ENCODE peak calls at places on chromosome 7, in seven cellular contexts. C is AG04449, Y is hepatocyte, N is A549, E is cardiac muscle cell, K is fibroblast of lung, P is mucosa of descending colon. Q is an unnamed sample.

GRCh38 chr7:15459018-15459621 is 102.7 kb downstream of the AGMO start:
- DNase-seq in C (no peak), K (no peak), N (no peak), P (no peak), E (no peak), Y (no peak), Q (peak)

GRCh38 chr7:120794100-120794729 is 63.7 kb downstream of the TSPAN12 start:
- DNase-seq in E (no peak), C (no peak), N (no peak), K (peak), Y (no peak), P (no peak), Q (peak)

GRCh38 chr7:28937103-28937502 is 21.0 kb downstream of the TRIL start:
- DNase-seq in N (no peak), E (no peak), K (no peak), Y (no peak), P (no peak), C (no peak), Q (no peak)

GRCh38 chr7:33854951-33855350 is 50.4 kb upstream of the BMPER start:
- DNase-seq in Y (no peak), K (peak), C (no peak), P (no peak), E (no peak), N (no peak), Q (peak)

GRCh38 chr7:31028417-31028988 is 23.6 kb upstream of the ADCYAP1R1 start:
- DNase-seq in E (no peak), P (no peak), Y (no peak), N (no peak), C (no peak), K (no peak), Q (no peak)

GRCh38 chr7:10889266-10889898 is 84.3 kb upstream of the PHF14 start:
- DNase-seq in C (peak), N (peak), Y (peak), P (no peak), K (peak), E (peak), Q (peak)

GRCh38 chr7:78306631-78307030 is 508.1 kb downstream of the PHTF2 start:
- DNase-seq in C (no peak), E (no peak), P (no peak), N (no peak), Y (no peak), K (no peak), Q (no peak)

GRCh38 chr7:94276797-94277196 is 117.9 kb upstream of the COL1A2 start:
- DNase-seq in P (no peak), C (no peak), K (peak), N (peak), E (peak), Y (no peak), Q (no peak)

GRCh38 chr7:52794621-52795020 is 240.8 kb upstream of the POM121L12 start:
- DNase-seq in N (no peak), Y (no peak), P (no peak), E (no peak), C (no peak), K (no peak), Q (no peak)

GRCh38 chr7:80481196-80481884 is 30.5 kb downstream of the GNAT3 start:
- DNase-seq in C (no peak), K (no peak), Y (no peak), P (no peak), E (no peak), N (no peak), Q (peak)

GRCh38 chr7:103951311-103951710 is 38.1 kb downstream of the RELN start:
- DNase-seq in E (no peak), K (no peak), Y (no peak), P (no peak), C (no peak), N (no peak), Q (no peak)

GRCh38 chr7:133535308-133535707 is 282.4 kb downstream of the EXOC4 start:
- DNase-seq in C (no peak), E (no peak), P (no peak), Y (peak), K (no peak), N (no peak), Q (no peak)

GRCh38 chr7:139515266-139515665 is 8.2 kb upstream of the CLEC2L start:
- DNase-seq in P (no peak), E (no peak), N (no peak), K (no peak), Y (no peak), C (no peak), Q (no peak)

GRCh38 chr7:159211540-159212182 is 67.0 kb upstream of the VIPR2 start:
- DNase-seq in Y (no peak), P (no peak), N (no peak), C (no peak), E (no peak), K (no peak), Q (no peak)
- H3K4me3 ChIP-seq in Y (no peak), P (no peak), N (no peak), C (no peak), E (no peak), K (no peak), Q (no peak)

GRCh38 chr7:156819733-156820295 is 73.2 kb downstream of the LMBR1 start:
- DNase-seq in Y (no peak), K (no peak), E (no peak), N (no peak), P (no peak), C (no peak), Q (no peak)
- TF ChIP-seq CTCF in Y (no peak), K (no peak), E (no peak), N (no peak), P (no peak), C (no peak), Q (no peak)

DNA sequence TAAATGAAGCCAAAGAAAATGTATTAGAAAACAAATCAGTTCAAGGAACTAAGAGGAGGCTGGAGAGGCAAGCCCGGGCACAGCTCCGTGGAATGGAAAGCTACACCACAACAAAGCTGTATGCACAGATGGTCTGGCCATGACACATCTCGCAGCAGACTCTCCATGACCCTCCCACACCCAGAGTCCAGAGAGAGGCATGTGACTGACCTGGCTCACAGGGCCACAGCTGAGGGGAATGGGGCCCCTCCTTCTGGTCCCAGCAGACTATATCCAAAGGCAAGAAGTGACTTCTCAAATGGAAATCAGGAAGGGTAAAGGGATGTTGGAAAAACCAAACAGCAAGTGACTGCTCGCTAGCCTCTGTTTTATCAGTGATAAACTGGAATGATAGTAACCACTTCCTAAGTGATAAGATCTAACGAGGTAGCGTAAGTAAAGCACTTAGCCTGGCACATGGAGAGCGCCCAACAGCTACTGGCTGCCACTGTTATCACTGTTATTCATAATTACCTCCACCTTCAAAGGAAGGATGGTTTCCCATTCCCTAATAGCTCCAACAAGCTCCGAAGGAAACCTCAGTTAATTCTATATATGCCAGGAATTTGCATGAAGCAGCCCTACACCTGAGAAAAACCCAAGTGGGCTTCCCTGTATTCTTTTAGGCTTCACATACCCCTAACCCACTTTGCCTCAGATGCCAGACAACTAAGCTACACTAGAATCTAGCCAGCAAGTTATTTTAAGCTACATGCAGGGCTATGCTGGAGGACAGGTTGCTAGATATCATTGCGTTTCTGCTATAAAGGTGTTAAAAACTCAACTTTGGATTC is 8.4 kb downstream of the OSBPL3 start:
- DNase-seq in C (peak), N (no peak), Y (peak), E (no peak), P (no peak), K (peak), Q (peak)
- H3K4me3 ChIP-seq in C (no peak), N (no peak), Y (no peak), E (no peak), P (no peak), K (no peak), Q (no peak)

DNA sequence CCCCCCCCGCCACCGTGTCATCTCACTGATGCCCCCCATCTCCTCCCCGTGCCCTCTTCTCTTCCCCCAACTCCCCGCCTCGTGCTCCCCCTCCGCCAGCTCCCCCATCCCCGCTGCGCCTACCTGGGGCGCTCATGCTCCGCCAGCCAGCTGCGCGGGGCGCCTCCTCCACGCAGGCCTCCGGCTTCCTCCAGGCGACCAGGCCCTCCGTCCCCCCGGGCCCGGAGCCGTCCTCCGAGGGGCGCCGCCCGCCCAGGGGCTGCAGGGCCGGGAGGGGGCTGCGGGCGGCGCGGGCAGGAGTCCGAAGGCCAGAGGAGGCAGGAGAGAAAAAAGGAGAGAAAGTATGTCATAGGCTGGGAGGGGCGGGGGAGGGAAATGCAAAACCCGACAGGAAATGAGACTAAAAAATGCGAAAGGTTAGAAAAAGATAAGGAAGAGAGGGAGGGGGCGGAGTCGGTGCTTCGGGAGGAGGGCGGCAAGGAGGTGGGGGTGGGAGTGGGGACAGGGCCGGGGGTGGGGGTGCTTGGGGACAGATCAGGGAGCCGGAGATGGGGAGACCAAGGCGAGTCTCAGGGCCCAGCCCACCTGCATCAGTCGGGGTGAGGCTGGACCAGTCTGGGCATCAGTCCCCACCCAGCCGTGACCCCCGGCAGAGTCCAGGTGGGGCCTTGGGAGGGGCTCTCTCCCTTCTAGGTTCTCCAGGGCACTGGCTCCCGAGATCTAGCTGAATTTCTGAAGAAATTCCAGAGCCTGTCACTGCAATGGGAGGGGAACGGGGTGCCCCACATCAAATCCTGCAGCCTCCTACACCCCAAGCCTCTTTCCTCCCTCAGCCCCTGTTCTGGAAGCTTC is at the start of gene CARD11:
- DNase-seq in P (peak), N (no peak), C (no peak), E (no peak), Y (peak), K (no peak), Q (no peak)
- TF ChIP-seq CTCF in P (no peak), N (no peak), C (no peak), E (no peak), Y (no peak), K (no peak), Q (no peak)

DNA sequence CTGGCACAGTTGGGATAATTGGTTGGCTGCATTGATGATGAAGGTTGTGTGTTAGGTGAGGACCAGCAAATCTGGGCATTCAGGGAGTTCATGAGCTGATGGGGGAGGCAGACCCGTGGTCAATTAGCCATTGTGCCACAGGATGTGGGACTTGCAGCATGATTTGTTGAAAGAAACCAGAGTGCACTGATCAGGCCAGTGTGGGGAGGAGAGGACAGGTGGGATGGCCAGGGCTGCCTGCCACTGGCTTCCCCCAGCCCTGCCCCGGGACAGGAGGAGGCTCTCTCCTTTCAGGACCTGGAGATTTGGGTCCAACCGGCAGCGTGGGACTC is 4.3 kb downstream of the CLIP2 start:
- DNase-seq in E (no peak), C (no peak), K (no peak), Y (no peak), P (no peak), N (no peak), Q (no peak)
- H3K4me3 ChIP-seq in E (no peak), C (no peak), K (no peak), Y (no peak), P (no peak), N (no peak), Q (no peak)

DNA sequence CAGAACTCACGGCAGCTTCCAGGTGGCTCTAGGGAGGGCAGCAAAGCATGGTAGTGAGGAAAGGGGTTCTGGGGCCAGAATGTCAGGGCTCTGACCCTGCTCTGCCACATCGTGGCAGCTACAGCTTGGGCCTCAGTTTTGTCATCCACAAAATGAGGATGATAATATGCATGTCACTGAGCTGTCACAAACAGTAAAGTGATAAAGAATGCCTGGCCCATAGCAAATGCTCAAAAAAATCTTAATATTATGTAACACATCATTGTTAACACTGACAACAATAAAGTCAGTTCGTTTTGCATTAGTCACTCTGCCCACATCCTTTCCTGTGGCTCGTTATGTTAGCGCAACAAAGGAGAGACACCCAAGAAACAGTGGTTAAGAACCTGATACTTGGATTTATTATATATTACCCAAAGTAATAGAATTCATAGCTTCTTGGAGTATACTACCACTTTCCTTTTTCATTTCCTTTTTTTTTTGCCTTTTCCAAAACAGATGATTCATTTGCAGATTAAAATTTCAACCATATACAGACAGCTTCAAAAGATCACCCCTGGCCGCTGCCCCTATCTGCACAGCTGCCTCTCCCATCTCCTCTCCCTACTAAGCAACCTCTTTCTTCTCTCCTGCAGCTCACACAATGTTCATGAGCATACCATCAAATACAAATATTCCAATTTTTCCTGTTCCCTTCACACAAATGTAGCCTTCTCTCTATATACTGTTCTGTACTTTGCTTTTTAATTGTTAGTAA is 45.5 kb upstream of the DDC start:
- DNase-seq in N (no peak), P (no peak), Y (no peak), K (peak), C (no peak), E (no peak), Q (peak)
- TF ChIP-seq CTCF in N (no peak), P (no peak), Y (no peak), K (no peak), C (no peak), E (no peak), Q (no peak)

GRCh38 chr7:55512635-55513034 is 59.7 kb downstream of the VOPP1 start:
- DNase-seq in N (no peak), C (no peak), Y (no peak), P (no peak), K (no peak), E (no peak), Q (no peak)

GRCh38 chr7:55515569-55516279 is 56.6 kb downstream of the VOPP1 start:
- DNase-seq in C (no peak), N (no peak), K (no peak), P (no peak), E (peak), Y (no peak), Q (no peak)

GRCh38 chr7:55514546-55515265 is 57.6 kb downstream of the VOPP1 start:
- DNase-seq in N (no peak), Y (no peak), E (no peak), K (no peak), P (no peak), C (no peak), Q (no peak)

GRCh38 chr7:55516399-55516798 is 55.9 kb downstream of the VOPP1 start:
- DNase-seq in Y (no peak), K (no peak), C (no peak), E (no peak), N (no peak), P (no peak), Q (no peak)

DNA sequence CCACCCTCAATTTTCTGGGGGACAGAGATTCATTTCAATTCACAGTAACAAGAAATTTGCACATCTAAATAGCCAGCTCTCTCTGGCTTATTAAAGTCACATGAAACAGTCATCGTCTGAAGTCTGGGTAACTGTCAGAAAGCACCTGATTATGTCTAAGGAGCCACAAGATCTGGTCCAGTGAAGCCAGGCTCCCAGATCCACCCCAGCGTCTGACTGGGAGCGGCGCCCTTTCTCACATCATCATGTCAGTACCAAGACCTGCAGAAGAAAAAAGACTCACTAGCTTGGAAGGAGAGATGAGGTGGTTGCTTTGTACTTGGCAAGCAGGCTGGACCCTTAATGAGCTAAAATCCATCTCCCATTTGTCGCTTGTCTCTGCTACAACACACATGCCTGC is 58.5 kb downstream of the VOPP1 start:
- DNase-seq in N (no peak), K (no peak), E (no peak), P (no peak), C (no peak), Y (no peak), Q (no peak)
- H3K4me3 ChIP-seq in N (no peak), K (no peak), E (no peak), P (no peak), C (no peak), Y (no peak), Q (no peak)

Q was measured in foreskin fibroblast.